ENCODE peak calls at places on chromosomes 16 and 17, in nine cellular contexts. C is aorta, P is SJCRH30, G is pancreas, A is psoas muscle, Y is gastrocnemius medialis, H is iPS DF 6.9, V is cardiac muscle cell, X is kidney. M is an unnamed sample.

GRCh38 chr16:21104124-21104860 is 46.4 kb downstream of the DNAH3 start:
- DNase-seq in C (no peak), P (peak; percentile 71), G (no peak), A (no peak), Y (no peak), H (no peak), V (no peak), X (no peak), M (no peak)

GRCh38 chr16:51402785-51403184 is 251.7 kb upstream of the SALL1 start:
- DNase-seq in C (no peak), P (no peak), G (peak; percentile 72), A (no peak), Y (no peak), H (no peak), V (no peak), X (no peak), M (no peak)

GRCh38 chr17:246851-247421 is 65.5 kb upstream of the DOC2B start:
- DNase-seq in C (peak; percentile 69), P (no peak), G (peak; percentile 13), A (peak; percentile 12), Y (no peak), H (no peak), V (no peak), X (peak; percentile 46), M (no peak)

GRCh38 chr17:80529104-80529903 is 15.3 kb upstream of the RPTOR start:
- DNase-seq in C (no peak), P (peak; percentile 96), G (no peak), A (peak; percentile 45), Y (peak; percentile 83), H (no peak), V (no peak), X (no peak), M (no peak)

GRCh38 chr16:13150181-13150885 is 248.9 kb downstream of the SHISA9 start:
- DNase-seq in C (no peak), P (no peak), G (no peak), A (no peak), Y (no peak), H (no peak), V (no peak), X (no peak), M (no peak)

GRCh38 chr16:86809458-86809955 is 231.2 kb downstream of the FOXL1 start:
- DNase-seq in C (no peak), P (peak; percentile 43), G (no peak), A (no peak), Y (no peak), H (no peak), V (no peak), X (no peak), M (no peak)

GRCh38 chr16:17460890-17461289 is 9.9 kb downstream of the XYLT1 start:
- DNase-seq in C (no peak), P (no peak), G (no peak), A (no peak), Y (no peak), H (no peak), V (no peak), X (no peak), M (no peak)

GRCh38 chr17:73199751-73200317 is 7.0 kb downstream of the COG1 start:
- DNase-seq in C (no peak), P (no peak), G (no peak), A (no peak), Y (no peak), H (no peak), V (no peak), X (no peak), M (no peak)

GRCh38 chr17:10792156-10792555 is 11.7 kb downstream of the TMEM238L start:
- DNase-seq in C (no peak), P (no peak), G (no peak), A (no peak), Y (no peak), H (no peak), V (no peak), X (peak; percentile 81), M (no peak)

GRCh38 chr16:26710475-26710874 is 356.3 kb upstream of the C16orf82 start:
- DNase-seq in C (no peak), P (no peak), G (no peak), A (no peak), Y (no peak), H (no peak), V (no peak), X (no peak), M (no peak)

GRCh38 chr16:75130150-75130771 is 13.7 kb upstream of the LDHD start:
- DNase-seq in C (no peak), P (no peak), G (no peak), A (no peak), Y (no peak), H (no peak), V (no peak), X (no peak), M (peak; percentile 52)

GRCh38 chr16:73048292-73049050 is 543 bp upstream of the ZFHX3 start:
- DNase-seq in C (peak; percentile 88), P (no peak), G (no peak), A (peak; percentile 80), Y (peak; percentile 70), H (no peak), V (peak; percentile 62), X (peak; percentile 82), M (no peak)

GRCh38 chr17:73874008-73874407 is 229.8 kb upstream of the SDK2 start:
- DNase-seq in C (no peak), P (no peak), G (no peak), A (no peak), Y (no peak), H (no peak), V (no peak), X (no peak), M (no peak)

GRCh38 chr17:48631693-48632578 is 5.8 kb upstream of the HOXB9 start:
- DNase-seq in C (peak; percentile 32), P (no peak), G (no peak), A (no peak), Y (no peak), H (no peak), V (no peak), X (no peak), M (peak; percentile 30)

GRCh38 chr16:84616515-84616914 is 1.4 kb downstream of the COTL1 start:
- DNase-seq in C (no peak), P (no peak), G (no peak), A (no peak), Y (no peak), H (no peak), V (no peak), X (peak; percentile 45), M (no peak)
- H3K4me1 ChIP-seq in C (no peaks in the 10 kb centered on the region), P (peaks cover 3% of the 10 kb centered on the region), G (no peaks in the 10 kb centered on the region), A (peaks cover 10% of the 10 kb centered on the region), Y (peaks cover 12% of the 10 kb centered on the region), H (peaks cover 4% of the 10 kb centered on the region), V (peaks cover 8% of the 10 kb centered on the region), X (no peaks in the 10 kb centered on the region), M (no peaks in the 10 kb centered on the region)

GRCh38 chr17:68238488-68238887 is 9.4 kb upstream of the AMZ2 start:
- DNase-seq in C (no peak), P (no peak), G (no peak), A (no peak), Y (no peak), H (no peak), V (no peak), X (no peak), M (no peak)
- H3K4me1 ChIP-seq in C (no peaks in the 10 kb centered on the region), P (no peaks in the 10 kb centered on the region), G (no peaks in the 10 kb centered on the region), A (peaks cover 3% of the 10 kb centered on the region), Y (peaks cover 21% of the 10 kb centered on the region), H (no peaks in the 10 kb centered on the region), V (no peaks in the 10 kb centered on the region), X (peaks cover 5% of the 10 kb centered on the region), M (no peaks in the 10 kb centered on the region)

DNA sequence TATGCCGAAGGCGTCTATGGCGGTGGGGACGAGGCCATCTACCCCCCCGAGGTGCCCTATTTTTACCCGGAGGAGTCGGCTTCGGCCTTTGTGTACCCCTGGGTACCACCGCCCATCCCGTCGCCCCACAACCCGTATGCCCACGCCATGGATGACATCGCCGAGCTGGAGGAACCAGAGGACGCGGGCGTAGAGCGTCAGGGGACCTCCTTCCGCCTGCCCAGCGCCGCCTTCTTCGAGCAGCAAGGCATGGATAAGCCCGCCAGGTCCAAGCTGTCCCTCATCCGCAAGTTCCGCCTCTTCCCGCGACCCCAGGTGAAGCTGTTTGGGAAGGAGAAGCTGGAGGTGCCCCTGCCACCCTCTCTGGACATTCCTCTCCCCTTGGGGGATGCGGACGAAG is 11.4 kb downstream of the MYO15A start:
- DNase-seq in C (no peak), P (no peak), G (no peak), A (no peak), Y (no peak), H (no peak), V (no peak), X (no peak), M (no peak)
- H3K4me1 ChIP-seq in C (no peaks in the 10 kb centered on the region), P (peaks cover 12% of the 10 kb centered on the region), G (no peaks in the 10 kb centered on the region), A (peaks cover 29% of the 10 kb centered on the region), Y (peaks cover 29% of the 10 kb centered on the region), H (no peaks in the 10 kb centered on the region), V (peaks cover 5% of the 10 kb centered on the region), X (no peaks in the 10 kb centered on the region), M (no peaks in the 10 kb centered on the region)

DNA sequence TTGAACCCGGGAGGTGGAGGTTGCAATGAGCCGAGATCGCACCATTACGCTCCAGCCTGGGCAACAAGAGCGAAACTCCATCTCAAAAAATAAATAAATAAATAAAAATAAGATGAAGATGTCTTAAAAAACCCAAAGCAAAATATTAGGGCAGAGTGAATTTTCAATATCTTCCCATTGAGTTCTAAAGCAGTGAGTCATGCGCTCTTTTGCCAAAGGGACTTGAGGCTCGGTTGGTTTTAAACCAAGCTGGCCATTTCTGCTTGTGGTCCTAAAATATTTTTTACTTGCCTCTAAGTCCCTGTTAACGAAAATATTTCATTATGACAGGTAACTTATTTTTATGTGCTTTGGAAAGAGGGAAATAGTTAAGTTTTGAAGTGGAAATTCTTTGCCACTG is 4.7 kb downstream of the PAFAH1B1 start:
- DNase-seq in C (no peak), P (no peak), G (no peak), A (no peak), Y (no peak), H (no peak), V (no peak), X (no peak), M (no peak)
- H3K4me1 ChIP-seq in C (peaks cover 7% of the 10 kb centered on the region), P (no peaks in the 10 kb centered on the region), G (peaks cover 33% of the 10 kb centered on the region), A (peaks cover 65% of the 10 kb centered on the region), Y (peaks cover 74% of the 10 kb centered on the region), H (no peaks in the 10 kb centered on the region), V (peaks cover 14% of the 10 kb centered on the region), X (no peaks in the 10 kb centered on the region), M (no peaks in the 10 kb centered on the region)

GRCh38 chr17:57871863-57872262 is 22.0 kb upstream of the MRPS23 start:
- DNase-seq in C (no peak), P (no peak), G (no peak), A (no peak), Y (no peak), H (no peak), V (no peak), X (peak; percentile 36), M (no peak)
- H3K4me1 ChIP-seq in C (no peaks in the 10 kb centered on the region), P (peaks cover 66% of the 10 kb centered on the region), G (peaks cover 17% of the 10 kb centered on the region), A (peaks cover 78% of the 10 kb centered on the region), Y (peaks cover 61% of the 10 kb centered on the region), H (peaks cover 20% of the 10 kb centered on the region), V (peaks cover 31% of the 10 kb centered on the region), X (peaks cover 20% of the 10 kb centered on the region), M (peaks cover 25% of the 10 kb centered on the region)

M was measured in H9.